ENCODE peak calls at places on chromosomes 5 and 9, in eight cellular contexts. K is GM06990, U is esophagus squamous epithelium, J is GM10248, N is heart right ventricle, O is OCI-LY7, I is H9, S is AG09319. Z is an unnamed sample.

GRCh38 chr9:116151966-116152381 is 1.6 kb upstream of the PAPPA start:
- DNase-seq in N (no peak), S (no peak), J (no peak), I (no peak), K (no peak), U (no peak), O (no peak), Z (no peak)

GRCh38 chr5:32805966-32806626 is 95.0 kb downstream of the NPR3 start:
- DNase-seq in S (peak; percentile 41), K (no peak), N (no peak), J (no peak), O (no peak), U (no peak), I (no peak), Z (no peak)

GRCh38 chr5:141674747-141675146 is 7.3 kb downstream of the ARAP3 start:
- DNase-seq in K (no peak), I (peak; percentile 91), O (no peak), J (no peak), N (no peak), S (no peak), U (no peak), Z (no peak)

GRCh38 chr5:133509742-133510079 is 102.6 kb downstream of the FSTL4 start:
- DNase-seq in K (no peak), N (no peak), S (no peak), I (no peak), O (no peak), U (no peak), J (no peak), Z (no peak)

GRCh38 chr9:14806941-14807340 is 84.4 kb upstream of the CER1 start:
- DNase-seq in J (no peak), K (no peak), N (no peak), U (no peak), S (no peak), O (no peak), I (no peak), Z (no peak)

GRCh38 chr9:86792136-86792535 is 155.2 kb downstream of the GAS1 start:
- DNase-seq in K (no peak), S (no peak), J (no peak), I (no peak), O (no peak), N (no peak), U (no peak), Z (no peak)

GRCh38 chr9:121772600-121773285 is 121.3 kb downstream of the DAB2IP start:
- DNase-seq in I (no peak), N (peak; percentile 83), J (no peak), U (no peak), O (no peak), K (no peak), S (no peak), Z (no peak)

GRCh38 chr5:35470866-35471265 is 146.8 kb upstream of the SPEF2 start:
- DNase-seq in J (no peak), S (no peak), U (no peak), O (no peak), I (no peak), N (no peak), K (no peak), Z (no peak)

GRCh38 chr5:162067651-162068411 is at the start of gene GABRG2:
- DNase-seq in U (no peak), N (no peak), K (no peak), J (no peak), O (no peak), S (no peak), I (no peak), Z (no peak)

GRCh38 chr5:123997354-123998215 is 485.6 kb downstream of the CSNK1G3 start:
- DNase-seq in N (no peak), S (peak; percentile 45), O (no peak), U (no peak), I (no peak), J (no peak), K (no peak), Z (no peak)

GRCh38 chr5:133316346-133317343 is 264.8 kb downstream of the HSPA4 start:
- DNase-seq in U (no peak), O (peak; percentile 14), N (no peak), S (no peak), K (no peak), J (no peak), I (peak; percentile 82), Z (peak; percentile 22)

DNA sequence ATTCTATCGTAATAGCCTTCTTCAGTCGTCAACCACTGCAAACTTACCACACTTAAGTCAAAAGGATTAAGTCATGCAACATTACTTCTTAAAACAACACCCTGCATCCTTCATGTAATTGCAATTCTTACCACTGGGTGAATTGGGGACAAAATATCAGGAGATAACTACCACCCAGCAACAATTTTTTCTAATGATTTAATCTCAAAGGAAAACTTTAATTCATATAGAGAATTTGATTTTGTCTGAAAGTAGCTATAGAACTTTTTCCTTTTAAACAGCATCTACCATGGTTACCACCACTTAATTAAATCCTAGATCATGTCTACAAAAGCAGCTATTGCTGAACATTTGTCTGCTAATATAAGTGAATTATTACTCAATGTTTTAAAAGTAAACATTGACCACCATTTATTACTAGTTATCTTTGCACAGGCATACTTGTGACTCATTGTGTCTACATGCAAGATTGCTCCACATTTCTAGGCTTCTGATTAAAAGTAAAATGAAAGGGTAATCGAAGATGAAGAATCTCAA is 10.5 kb downstream of the MLLT3 start:
- DNase-seq in J (no peak), U (no peak), O (peak; percentile 12), K (no peak), N (no peak), I (no peak), S (no peak), Z (peak; percentile 42)
- TF ChIP-seq CTCF in J (no peak), U (peak; percentile 37), O (peak; percentile 53), K (peak; percentile 36), N (peak; percentile 16), I (peak; percentile 64), S (peak; percentile 21), Z (peak; percentile 31)

GRCh38 chr9:32579706-32580331 is 6.9 kb upstream of the NDUFB6 start:
- DNase-seq in U (no peak), N (peak; percentile 67), S (peak; percentile 14), O (peak; percentile 77), J (peak; percentile 50), K (no peak), I (peak; percentile 59), Z (peak; percentile 79)
- TF ChIP-seq CTCF in U (peak; percentile 94), N (peak; percentile 90), S (peak; percentile 99), O (peak; percentile 99), J (peak; percentile 94), K (peak; percentile 94), I (peak; percentile 95), Z (peak; percentile 100)

GRCh38 chr9:109586993-109587392 is 88.9 kb upstream of the PTPN3 start:
- DNase-seq in N (no peak), O (no peak), J (no peak), I (no peak), S (no peak), U (no peak), K (no peak), Z (no peak)

GRCh38 chr9:109585841-109586240 is 87.7 kb upstream of the PTPN3 start:
- DNase-seq in I (no peak), N (no peak), K (no peak), O (no peak), J (no peak), U (no peak), S (no peak), Z (no peak)

GRCh38 chr9:109588415-109588814 is 90.3 kb upstream of the PTPN3 start:
- DNase-seq in I (no peak), O (no peak), N (no peak), K (no peak), U (no peak), J (no peak), S (no peak), Z (no peak)

GRCh38 chr9:109582386-109582785 is 84.3 kb upstream of the PTPN3 start:
- DNase-seq in U (no peak), S (no peak), O (no peak), N (no peak), J (no peak), K (no peak), I (no peak), Z (no peak)

GRCh38 chr9:109584205-109584604 is 86.1 kb upstream of the PTPN3 start:
- DNase-seq in S (no peak), I (no peak), J (no peak), U (no peak), K (no peak), O (no peak), N (no peak), Z (no peak)
- TF ChIP-seq CTCF in S (no peak), I (no peak), J (no peak), U (no peak), K (no peak), O (no peak), N (no peak), Z (no peak)

GRCh38 chr5:95957804-95958203 is 3.8 kb downstream of the ELL2 start:
- DNase-seq in I (no peak), N (no peak), K (no peak), O (no peak), U (no peak), J (no peak), S (no peak), Z (no peak)
- TF ChIP-seq CTCF in I (no peak), N (no peak), K (no peak), O (no peak), U (no peak), J (no peak), S (no peak), Z (no peak)

GRCh38 chr5:179768326-179769085 is 25.3 kb upstream of the LTC4S start:
- DNase-seq in I (peak; percentile 64), J (no peak), O (no peak), K (no peak), U (no peak), S (no peak), N (no peak), Z (no peak)
- TF ChIP-seq CTCF in I (peak; percentile 63), J (no peak), O (no peak), K (peak; percentile 4), U (no peak), S (no peak), N (peak; percentile 16), Z (no peak)

GRCh38 chr5:107604990-107605389 is 65.7 kb downstream of the EFNA5 start:
- DNase-seq in N (no peak), I (no peak), U (no peak), J (no peak), S (peak; percentile 49), K (peak; percentile 26), O (peak; percentile 29), Z (no peak)

GRCh38 chr5:107605596-107606125 is 65.1 kb downstream of the EFNA5 start:
- DNase-seq in N (no peak), K (no peak), S (no peak), J (no peak), U (no peak), O (no peak), I (no peak), Z (no peak)

GRCh38 chr5:107607196-107607595 is 63.5 kb downstream of the EFNA5 start:
- DNase-seq in U (no peak), J (no peak), K (no peak), O (no peak), S (no peak), I (no peak), N (no peak), Z (no peak)

GRCh38 chr5:107602896-107603295 is 67.8 kb downstream of the EFNA5 start:
- DNase-seq in N (no peak), I (no peak), K (no peak), U (no peak), S (no peak), J (no peak), O (no peak), Z (no peak)

GRCh38 chr5:107604146-107604910 is 66.4 kb downstream of the EFNA5 start:
- DNase-seq in S (no peak), J (no peak), K (no peak), U (no peak), I (no peak), O (no peak), N (no peak), Z (no peak)
- TF ChIP-seq CTCF in S (no peak), J (no peak), K (no peak), U (no peak), I (no peak), O (no peak), N (no peak), Z (no peak)